ENCODE peak calls at places on chromosomes 4 and X, in six cellular contexts. F is coronary artery, K is ascending aorta, Z is AG09309, E is tibial nerve, L is fibroblast of pulmonary artery. Q is an unnamed sample.

GRCh38 chrX:39519213-39519544 is 578.6 kb downstream of the BCOR start:
- DNase-seq in F (no peak), K (no peak), Z (no peak), E (peak), L (peak), Q (peak)

GRCh38 chrX:68498508-68499379 is at the start of gene YIPF6:
- DNase-seq in F (peak), K (peak), Z (no peak), E (peak), L (peak), Q (peak)

GRCh38 chrX:152614786-152615185 is 22.9 kb upstream of the GABRQ start:
- DNase-seq in F (no peak), K (no peak), Z (no peak), E (no peak), L (no peak), Q (no peak)

GRCh38 chr4:53640576-53641459 is 49.5 kb upstream of the LNX1 start:
- DNase-seq in F (no peak), K (no peak), Z (no peak), E (no peak), L (no peak), Q (no peak)

GRCh38 chr4:184617611-184618196 is 31.5 kb downstream of the CASP3 start:
- DNase-seq in F (no peak), K (no peak), Z (no peak), E (no peak), L (peak), Q (no peak)

GRCh38 chr4:158817562-158818370 is 48.9 kb downstream of the FNIP2 start:
- DNase-seq in F (no peak), K (no peak), Z (no peak), E (no peak), L (no peak), Q (no peak)

GRCh38 chr4:173121044-173121685 is 47.4 kb upstream of the GALNT7 start:
- DNase-seq in F (no peak), K (no peak), Z (peak), E (no peak), L (peak), Q (no peak)

GRCh38 chr4:138595731-138596465 is 353.7 kb upstream of the SLC7A11 start:
- DNase-seq in F (no peak), K (peak), Z (no peak), E (no peak), L (peak), Q (no peak)

GRCh38 chr4:78207951-78208350 is 150.8 kb downstream of the FRAS1 start:
- DNase-seq in F (no peak), K (no peak), Z (no peak), E (no peak), L (no peak), Q (no peak)

GRCh38 chrX:136202889-136203288 is 48.3 kb downstream of the MAP7D3 start:
- DNase-seq in F (no peak), K (no peak), Z (peak), E (no peak), L (peak), Q (peak)

GRCh38 chrX:30822068-30822671 is 66.9 kb downstream of the TAB3 start:
- DNase-seq in F (no peak), K (no peak), Z (no peak), E (no peak), L (peak), Q (peak)

GRCh38 chr4:158763462-158763861 is 5.4 kb upstream of the FNIP2 start:
- DNase-seq in F (no peak), K (no peak), Z (no peak), E (no peak), L (no peak), Q (no peak)

GRCh38 chrX:101659601-101660063 is at the start of gene ARMCX2:
- DNase-seq in F (no peak), K (peak), Z (peak), E (peak), L (peak), Q (peak)

GRCh38 chrX:48466696-48467095 is 3.4 kb downstream of the SLC38A5 start:
- DNase-seq in F (no peak), K (no peak), Z (no peak), E (no peak), L (no peak), Q (no peak)
- TF ChIP-seq CTCF in F (no peak), K (no peak), Z (peak), E (no peak), L (peak), Q (no peak)

DNA sequence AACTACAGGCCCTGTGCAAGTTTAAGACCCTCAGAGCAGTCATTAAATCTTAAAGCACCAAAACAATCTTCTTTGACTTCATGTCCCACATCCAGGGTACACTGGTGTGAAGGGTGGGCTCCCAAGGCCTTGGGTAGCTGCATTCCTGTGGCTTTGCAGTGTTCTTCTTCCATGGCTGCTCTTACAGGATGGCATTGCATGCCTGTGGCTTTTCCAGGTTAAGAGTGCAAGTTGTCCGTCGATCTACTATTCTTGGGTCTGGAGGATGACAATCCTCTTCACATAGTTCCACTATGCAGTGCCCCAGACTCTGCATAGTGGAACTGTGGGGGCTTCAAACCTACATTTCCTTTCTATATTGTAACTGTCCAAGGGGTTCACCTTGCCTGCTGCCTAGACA is 494.5 kb downstream of the CFAP47 start:
- DNase-seq in F (no peak), K (no peak), Z (no peak), E (no peak), L (no peak), Q (no peak)
- H3K4me3 ChIP-seq in F (no peak), K (no peak), Z (no peak), E (no peak), L (no peak), Q (no peak)

GRCh38 chr4:61985426-61985825 is 785.3 kb downstream of the ADGRL3 start:
- DNase-seq in F (no peak), K (no peak), Z (no peak), E (no peak), L (no peak), Q (no peak)

DNA sequence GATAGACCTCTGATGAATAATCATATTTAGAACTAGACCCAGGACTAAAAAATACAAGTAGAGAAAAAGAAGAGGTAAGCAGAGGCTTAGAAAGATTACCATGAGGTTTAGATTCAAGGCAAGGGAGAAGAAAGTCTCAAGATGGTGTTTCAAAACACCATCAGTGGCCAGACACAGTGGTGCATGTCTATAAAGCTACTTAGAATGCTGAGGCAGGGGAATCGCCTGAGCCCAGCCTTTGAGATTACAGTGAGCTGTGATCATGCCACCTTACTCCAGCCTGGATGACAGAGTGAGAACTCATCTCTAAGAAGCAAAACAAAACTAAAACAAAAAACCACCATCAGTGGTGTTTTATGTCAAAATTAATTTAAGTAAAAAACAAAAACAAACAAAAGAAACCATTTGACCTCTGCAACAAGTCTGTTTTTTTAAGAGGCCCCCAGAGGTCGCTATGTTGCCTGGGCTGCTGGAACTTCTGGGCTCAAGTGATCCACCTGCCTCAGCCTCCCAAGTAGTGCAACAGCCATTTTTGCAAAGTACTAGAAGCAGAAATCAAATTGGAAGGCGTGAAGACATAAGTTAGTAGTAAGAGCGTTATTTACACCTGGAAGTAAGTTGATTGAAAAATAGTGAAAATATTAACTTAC is 784.3 kb downstream of the ADGRL3 start:
- DNase-seq in F (no peak), K (no peak), Z (no peak), E (no peak), L (no peak), Q (no peak)
- TF ChIP-seq CTCF in F (no peak), K (no peak), Z (no peak), E (no peak), L (no peak), Q (no peak)

DNA sequence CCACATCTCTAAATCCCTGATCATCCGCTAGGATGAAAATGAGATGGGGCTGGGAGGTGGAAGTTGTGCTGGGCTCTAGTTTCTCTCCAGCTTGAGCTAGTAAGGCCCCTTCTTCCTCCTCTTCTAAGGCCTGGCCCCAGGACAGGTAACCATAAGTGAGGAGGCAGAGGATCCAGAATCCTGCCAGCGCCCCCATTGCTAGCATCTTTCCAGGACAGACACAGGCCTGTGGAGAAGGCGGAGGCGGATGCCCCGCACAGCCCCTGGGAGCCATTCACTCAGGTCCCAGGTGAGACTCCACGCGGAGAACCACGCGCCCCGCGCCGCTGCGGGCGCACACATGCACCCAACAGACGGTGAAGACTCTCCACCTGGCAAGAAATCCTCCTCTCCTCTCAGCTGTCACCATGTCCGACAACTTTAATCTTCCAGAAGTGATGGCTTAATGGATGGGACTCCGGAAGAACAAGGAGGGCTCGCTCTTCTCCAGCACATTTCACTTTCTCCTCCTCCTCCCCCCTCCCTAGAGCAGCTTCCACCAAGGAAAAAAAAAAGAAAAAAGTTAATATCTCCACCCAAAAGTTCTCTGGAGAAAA is 788 bp downstream of the ARSJ start:
- DNase-seq in F (peak), K (no peak), Z (no peak), E (no peak), L (peak), Q (no peak)
- H3K4me3 ChIP-seq in F (peak), K (peak), Z (peak), E (peak), L (peak), Q (peak)

GRCh38 chrX:12080265-12080664 is 58.0 kb upstream of the FRMPD4 start:
- DNase-seq in F (no peak), K (no peak), Z (peak), E (peak), L (peak), Q (peak)

GRCh38 chrX:12076046-12076445 is 62.2 kb upstream of the FRMPD4 start:
- DNase-seq in F (no peak), K (no peak), Z (no peak), E (no peak), L (peak), Q (peak)
- TF ChIP-seq CTCF in F (no peak), K (no peak), Z (peak), E (no peak), L (peak), Q (no peak)

GRCh38 chr4:8125526-8126056 is 33.0 kb downstream of the ABLIM2 start:
- DNase-seq in F (no peak), K (no peak), Z (no peak), E (no peak), L (no peak), Q (no peak)

GRCh38 chr4:8126523-8126922 is 32.1 kb downstream of the ABLIM2 start:
- DNase-seq in F (no peak), K (no peak), Z (no peak), E (no peak), L (no peak), Q (no peak)

GRCh38 chr4:8129136-8129535 is 29.5 kb downstream of the ABLIM2 start:
- DNase-seq in F (no peak), K (no peak), Z (no peak), E (no peak), L (no peak), Q (no peak)

GRCh38 chr4:8128096-8128856 is 30.3 kb downstream of the ABLIM2 start:
- DNase-seq in F (no peak), K (no peak), Z (no peak), E (no peak), L (no peak), Q (no peak)

DNA sequence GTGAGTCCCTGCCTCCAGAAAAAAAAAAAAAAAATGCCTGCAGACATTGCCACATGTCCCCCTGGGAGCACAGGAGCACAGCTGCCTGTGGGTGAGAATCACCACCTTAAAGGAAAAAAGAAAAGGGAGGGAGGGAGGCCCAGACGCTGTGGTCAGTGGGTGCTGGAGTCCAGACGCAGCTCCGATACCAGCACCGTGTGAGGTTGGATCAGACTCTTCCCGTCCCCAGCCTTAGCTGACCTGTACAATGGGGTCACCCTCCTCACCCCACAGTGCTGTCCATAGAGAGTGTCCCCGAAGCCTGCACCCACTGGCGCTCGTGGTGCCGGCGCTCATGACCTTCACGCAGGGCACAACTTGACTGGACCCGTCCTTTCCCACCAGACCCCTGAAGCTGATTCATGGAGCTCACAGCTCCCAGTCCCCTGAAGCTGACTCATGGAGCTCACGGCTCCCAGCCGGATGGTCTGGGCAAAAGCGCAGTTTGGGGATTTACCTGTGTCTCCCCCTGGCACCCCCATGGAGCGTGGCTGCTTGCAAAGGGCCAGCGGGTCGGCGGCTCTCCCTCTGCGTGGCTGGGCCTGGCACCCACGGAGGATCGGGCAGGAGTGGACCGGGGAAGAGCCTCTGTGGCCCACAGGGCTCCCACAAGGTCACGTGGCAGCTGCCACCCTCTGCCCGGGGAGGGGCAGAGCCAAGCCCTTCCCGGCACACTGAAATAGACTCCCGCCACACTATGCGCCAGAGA is 31.4 kb downstream of the ABLIM2 start:
- DNase-seq in F (no peak), K (no peak), Z (no peak), E (no peak), L (no peak), Q (no peak)
- H3K4me3 ChIP-seq in F (no peak), K (no peak), Z (no peak), E (no peak), L (no peak), Q (no peak)